ENCODE peak calls at places on chromosomes 11 and 22, in eight cellular contexts. One of them, this sample, is unnamed.

GRCh38 chr22:48940266-48940987 is 887.2 kb downstream of the BRD1 start:
- DNase-seq in fibroblast of lung: no peak
- DNase-seq in mesothelial cell of epicardium: no peak
- DNase-seq in GM20000: no peak
- DNase-seq in CD8-positive, alpha-beta T cell: no peak
- DNase-seq in spleen: no peak
- DNase-seq in AG09319: no peak
- DNase-seq in mammary epithelial cell: no peak
- DNase-seq in this sample: no peak

GRCh38 chr22:50302041-50302541 is 5.4 kb downstream of the PLXNB2 start:
- DNase-seq in fibroblast of lung: no peak
- DNase-seq in mesothelial cell of epicardium: no peak
- DNase-seq in GM20000: no peak
- DNase-seq in CD8-positive, alpha-beta T cell: no peak
- DNase-seq in spleen: no peak
- DNase-seq in AG09319: no peak
- DNase-seq in mammary epithelial cell: peak
- DNase-seq in this sample: no peak

GRCh38 chr11:134139873-134140331 is 71.0 kb downstream of the JAM3 start:
- DNase-seq in fibroblast of lung: peak
- DNase-seq in mesothelial cell of epicardium: no peak
- DNase-seq in GM20000: peak
- DNase-seq in CD8-positive, alpha-beta T cell: peak
- DNase-seq in spleen: peak
- DNase-seq in AG09319: peak
- DNase-seq in mammary epithelial cell: peak
- DNase-seq in this sample: peak

GRCh38 chr11:112106070-112106469 is 19.4 kb downstream of the SDHD start:
- DNase-seq in fibroblast of lung: no peak
- DNase-seq in mesothelial cell of epicardium: no peak
- DNase-seq in GM20000: no peak
- DNase-seq in CD8-positive, alpha-beta T cell: no peak
- DNase-seq in spleen: no peak
- DNase-seq in AG09319: no peak
- DNase-seq in mammary epithelial cell: peak
- DNase-seq in this sample: no peak

GRCh38 chr11:62020661-62021060 is 53.2 kb upstream of the FTH1 start:
- DNase-seq in fibroblast of lung: no peak
- DNase-seq in mesothelial cell of epicardium: no peak
- DNase-seq in GM20000: no peak
- DNase-seq in CD8-positive, alpha-beta T cell: no peak
- DNase-seq in spleen: peak
- DNase-seq in AG09319: no peak
- DNase-seq in mammary epithelial cell: peak
- DNase-seq in this sample: no peak

GRCh38 chr11:130995266-130995665 is 79.0 kb upstream of the SNX19 start:
- DNase-seq in fibroblast of lung: no peak
- DNase-seq in mesothelial cell of epicardium: no peak
- DNase-seq in GM20000: no peak
- DNase-seq in CD8-positive, alpha-beta T cell: no peak
- DNase-seq in spleen: no peak
- DNase-seq in AG09319: no peak
- DNase-seq in mammary epithelial cell: no peak
- DNase-seq in this sample: no peak

GRCh38 chr11:130916910-130917309 is 631 bp upstream of the SNX19 start:
- DNase-seq in fibroblast of lung: no peak
- DNase-seq in mesothelial cell of epicardium: no peak
- DNase-seq in GM20000: no peak
- DNase-seq in CD8-positive, alpha-beta T cell: no peak
- DNase-seq in spleen: peak
- DNase-seq in AG09319: no peak
- DNase-seq in mammary epithelial cell: no peak
- DNase-seq in this sample: no peak

GRCh38 chr22:29520851-29521250 is 32.7 kb downstream of the THOC5 start:
- DNase-seq in fibroblast of lung: peak
- DNase-seq in mesothelial cell of epicardium: no peak
- DNase-seq in GM20000: no peak
- DNase-seq in CD8-positive, alpha-beta T cell: no peak
- DNase-seq in spleen: no peak
- DNase-seq in AG09319: no peak
- DNase-seq in mammary epithelial cell: no peak
- DNase-seq in this sample: no peak

GRCh38 chr22:46542011-46542985 is 4.9 kb upstream of the CELSR1 start:
- DNase-seq in fibroblast of lung: peak
- DNase-seq in mesothelial cell of epicardium: no peak
- DNase-seq in GM20000: peak
- DNase-seq in CD8-positive, alpha-beta T cell: peak
- DNase-seq in spleen: peak
- DNase-seq in AG09319: no peak
- DNase-seq in mammary epithelial cell: peak
- DNase-seq in this sample: no peak

GRCh38 chr11:11178671-11179070 is 174.4 kb downstream of the CSNK2A3 start:
- DNase-seq in fibroblast of lung: peak
- DNase-seq in mesothelial cell of epicardium: no peak
- DNase-seq in GM20000: no peak
- DNase-seq in CD8-positive, alpha-beta T cell: no peak
- DNase-seq in spleen: no peak
- DNase-seq in AG09319: no peak
- DNase-seq in mammary epithelial cell: peak
- DNase-seq in this sample: peak

GRCh38 chr22:22210375-22210774 is 34.2 kb upstream of the VPREB1 start:
- DNase-seq in fibroblast of lung: peak
- DNase-seq in mesothelial cell of epicardium: no peak
- DNase-seq in GM20000: peak
- DNase-seq in CD8-positive, alpha-beta T cell: no peak
- DNase-seq in spleen: no peak
- DNase-seq in AG09319: no peak
- DNase-seq in mammary epithelial cell: peak
- DNase-seq in this sample: peak

GRCh38 chr11:82043316-82043715 is 690.3 kb downstream of the FAM181B start:
- DNase-seq in fibroblast of lung: peak
- DNase-seq in mesothelial cell of epicardium: no peak
- DNase-seq in GM20000: no peak
- DNase-seq in CD8-positive, alpha-beta T cell: no peak
- DNase-seq in spleen: no peak
- DNase-seq in AG09319: no peak
- DNase-seq in mammary epithelial cell: no peak
- DNase-seq in this sample: no peak

GRCh38 chr11:118232659-118233058 is 7.8 kb upstream of the JAML start:
- DNase-seq in fibroblast of lung: no peak
- DNase-seq in mesothelial cell of epicardium: no peak
- DNase-seq in GM20000: no peak
- DNase-seq in CD8-positive, alpha-beta T cell: peak
- DNase-seq in spleen: no peak
- DNase-seq in AG09319: no peak
- DNase-seq in mammary epithelial cell: no peak
- DNase-seq in this sample: no peak

DNA sequence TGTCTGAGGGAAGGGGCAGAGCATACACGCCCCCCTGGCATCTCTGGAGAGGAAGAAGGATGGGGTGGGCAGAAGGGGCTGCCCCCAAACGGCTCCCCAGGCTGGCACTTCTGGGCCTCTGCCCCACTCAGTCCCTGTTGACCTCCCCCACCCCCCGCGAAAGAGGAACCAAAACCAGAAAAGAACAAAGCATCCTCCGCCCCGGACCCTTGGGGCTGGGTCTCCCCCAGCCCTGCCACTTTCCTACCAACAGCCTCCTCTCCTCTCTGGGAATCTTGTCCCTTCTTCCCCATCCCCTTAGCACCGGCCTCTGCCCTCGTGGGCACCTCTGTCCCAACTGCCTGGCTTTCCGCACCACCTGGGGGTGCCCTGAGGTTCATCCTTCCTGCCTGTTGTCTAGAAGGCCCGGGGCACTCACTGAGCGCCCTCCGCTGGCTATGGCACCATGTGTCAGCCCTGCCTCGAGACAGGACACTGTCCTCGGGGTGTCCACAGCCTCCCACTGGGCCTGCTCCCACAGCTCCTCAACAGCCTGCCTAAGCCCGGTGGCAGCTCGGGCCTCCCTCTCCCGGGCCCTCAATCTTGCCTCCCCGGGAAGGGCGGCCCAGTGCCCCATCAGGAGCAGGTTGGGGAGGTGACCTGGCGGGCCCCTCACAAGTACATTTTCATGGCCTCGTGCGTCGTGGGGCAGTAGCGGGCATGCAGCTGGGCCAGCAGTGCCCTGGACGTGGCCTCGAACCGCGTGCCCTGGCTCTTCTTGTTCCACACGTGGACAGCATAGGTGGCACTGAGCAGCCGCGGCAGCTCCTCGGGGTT is 28.2 kb downstream of the A4GALT start:
- DNase-seq in fibroblast of lung: no peak
- DNase-seq in mesothelial cell of epicardium: no peak
- DNase-seq in GM20000: peak
- DNase-seq in CD8-positive, alpha-beta T cell: no peak
- DNase-seq in spleen: peak
- DNase-seq in AG09319: no peak
- DNase-seq in mammary epithelial cell: no peak
- DNase-seq in this sample: no peak
- TF ChIP-seq CTCF in fibroblast of lung: no peak
- TF ChIP-seq CTCF in mesothelial cell of epicardium: no peak
- TF ChIP-seq CTCF in GM20000: peak
- TF ChIP-seq CTCF in CD8-positive, alpha-beta T cell: no peak
- TF ChIP-seq CTCF in spleen: no peak
- TF ChIP-seq CTCF in AG09319: no peak
- TF ChIP-seq CTCF in mammary epithelial cell: no peak
- TF ChIP-seq CTCF in this sample: no peak

GRCh38 chr22:23833017-23833795 is 5.6 kb downstream of the DERL3 start:
- DNase-seq in fibroblast of lung: no peak
- DNase-seq in mesothelial cell of epicardium: no peak
- DNase-seq in GM20000: no peak
- DNase-seq in CD8-positive, alpha-beta T cell: no peak
- DNase-seq in spleen: peak
- DNase-seq in AG09319: no peak
- DNase-seq in mammary epithelial cell: no peak
- DNase-seq in this sample: no peak
- TF ChIP-seq CTCF in fibroblast of lung: no peak
- TF ChIP-seq CTCF in mesothelial cell of epicardium: no peak
- TF ChIP-seq CTCF in GM20000: no peak
- TF ChIP-seq CTCF in CD8-positive, alpha-beta T cell: no peak
- TF ChIP-seq CTCF in spleen: no peak
- TF ChIP-seq CTCF in AG09319: no peak
- TF ChIP-seq CTCF in mammary epithelial cell: no peak
- TF ChIP-seq CTCF in this sample: no peak

GRCh38 chr22:33519140-33519973 is 400.9 kb downstream of the LARGE1 start:
- DNase-seq in fibroblast of lung: peak
- DNase-seq in mesothelial cell of epicardium: no peak
- DNase-seq in GM20000: peak
- DNase-seq in CD8-positive, alpha-beta T cell: no peak
- DNase-seq in spleen: no peak
- DNase-seq in AG09319: peak
- DNase-seq in mammary epithelial cell: peak
- DNase-seq in this sample: peak
- TF ChIP-seq CTCF in fibroblast of lung: peak
- TF ChIP-seq CTCF in mesothelial cell of epicardium: peak
- TF ChIP-seq CTCF in GM20000: peak
- TF ChIP-seq CTCF in CD8-positive, alpha-beta T cell: no peak
- TF ChIP-seq CTCF in spleen: peak
- TF ChIP-seq CTCF in AG09319: peak
- TF ChIP-seq CTCF in mammary epithelial cell: peak
- TF ChIP-seq CTCF in this sample: peak

GRCh38 chr11:108027057-108027456 is 18.4 kb downstream of the CUL5 start:
- DNase-seq in fibroblast of lung: no peak
- DNase-seq in mesothelial cell of epicardium: no peak
- DNase-seq in GM20000: no peak
- DNase-seq in CD8-positive, alpha-beta T cell: no peak
- DNase-seq in spleen: no peak
- DNase-seq in AG09319: no peak
- DNase-seq in mammary epithelial cell: no peak
- DNase-seq in this sample: no peak
- TF ChIP-seq CTCF in fibroblast of lung: no peak
- TF ChIP-seq CTCF in mesothelial cell of epicardium: no peak
- TF ChIP-seq CTCF in GM20000: no peak
- TF ChIP-seq CTCF in CD8-positive, alpha-beta T cell: no peak
- TF ChIP-seq CTCF in spleen: no peak
- TF ChIP-seq CTCF in AG09319: no peak
- TF ChIP-seq CTCF in mammary epithelial cell: no peak
- TF ChIP-seq CTCF in this sample: no peak

GRCh38 chr22:19866665-19867009 is 12.0 kb upstream of the GNB1L start:
- DNase-seq in fibroblast of lung: no peak
- DNase-seq in mesothelial cell of epicardium: no peak
- DNase-seq in GM20000: no peak
- DNase-seq in CD8-positive, alpha-beta T cell: no peak
- DNase-seq in spleen: no peak
- DNase-seq in AG09319: no peak
- DNase-seq in mammary epithelial cell: no peak
- DNase-seq in this sample: no peak

GRCh38 chr22:19868773-19869471 is 14.2 kb upstream of the GNB1L start:
- DNase-seq in fibroblast of lung: no peak
- DNase-seq in mesothelial cell of epicardium: peak
- DNase-seq in GM20000: no peak
- DNase-seq in CD8-positive, alpha-beta T cell: no peak
- DNase-seq in spleen: peak
- DNase-seq in AG09319: no peak
- DNase-seq in mammary epithelial cell: peak
- DNase-seq in this sample: no peak

GRCh38 chr22:19869497-19870152 is 15.0 kb upstream of the GNB1L start:
- DNase-seq in fibroblast of lung: no peak
- DNase-seq in mesothelial cell of epicardium: peak
- DNase-seq in GM20000: no peak
- DNase-seq in CD8-positive, alpha-beta T cell: no peak
- DNase-seq in spleen: peak
- DNase-seq in AG09319: no peak
- DNase-seq in mammary epithelial cell: no peak
- DNase-seq in this sample: no peak

GRCh38 chr22:19867617-19868016 is 12.9 kb upstream of the GNB1L start:
- DNase-seq in fibroblast of lung: no peak
- DNase-seq in mesothelial cell of epicardium: no peak
- DNase-seq in GM20000: no peak
- DNase-seq in CD8-positive, alpha-beta T cell: no peak
- DNase-seq in spleen: peak
- DNase-seq in AG09319: no peak
- DNase-seq in mammary epithelial cell: no peak
- DNase-seq in this sample: no peak

DNA sequence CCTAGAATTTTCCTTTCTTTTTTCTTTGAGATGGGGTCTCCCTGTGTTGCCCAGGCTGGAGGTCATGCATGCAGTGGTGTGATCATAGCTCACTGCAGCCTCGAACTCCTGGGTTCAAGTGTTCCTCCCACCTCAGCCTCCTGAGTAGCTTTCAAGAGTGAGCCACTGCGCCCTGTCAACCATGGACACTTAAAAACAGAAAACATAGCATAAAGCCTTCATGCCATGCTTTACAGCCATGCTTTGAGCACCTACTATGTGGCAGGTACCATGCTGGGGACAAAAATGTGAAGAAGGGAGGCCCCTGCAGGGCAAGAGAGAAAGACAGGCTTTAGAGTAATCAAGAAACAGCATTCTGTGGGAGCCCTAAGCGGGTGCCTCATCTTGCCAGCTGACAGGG is 13.7 kb upstream of the GNB1L start:
- DNase-seq in fibroblast of lung: no peak
- DNase-seq in mesothelial cell of epicardium: no peak
- DNase-seq in GM20000: no peak
- DNase-seq in CD8-positive, alpha-beta T cell: no peak
- DNase-seq in spleen: no peak
- DNase-seq in AG09319: no peak
- DNase-seq in mammary epithelial cell: no peak
- DNase-seq in this sample: no peak
- TF ChIP-seq CTCF in fibroblast of lung: no peak
- TF ChIP-seq CTCF in mesothelial cell of epicardium: no peak
- TF ChIP-seq CTCF in GM20000: no peak
- TF ChIP-seq CTCF in CD8-positive, alpha-beta T cell: no peak
- TF ChIP-seq CTCF in spleen: no peak
- TF ChIP-seq CTCF in AG09319: no peak
- TF ChIP-seq CTCF in mammary epithelial cell: no peak
- TF ChIP-seq CTCF in this sample: no peak